ENCODE peak calls at places on chromosomes 7 and 10, in eight cellular contexts. U is stomach, I is K562, G is IMR-90, C is sigmoid colon, J is esophagus squamous epithelium, L is uterus, W is NB4. K is an unnamed sample.

GRCh38 chr7:126727930-126728331 is 524.8 kb downstream of the GRM8 start:
- DNase-seq in U (no peak), I (peak), G (no peak), C (no peak), J (no peak), L (no peak), W (peak), K (no peak)

GRCh38 chr7:81075150-81075549 is 156.3 kb upstream of the SEMA3C start:
- DNase-seq in U (no peak), I (no peak), G (peak), C (no peak), J (no peak), L (no peak), W (no peak), K (no peak)

GRCh38 chr7:135755351-135755753 is 6.7 kb upstream of the FAM180A start:
- DNase-seq in U (no peak), I (no peak), G (no peak), C (peak), J (no peak), L (peak), W (no peak), K (no peak)

GRCh38 chr10:87657370-87657769 is 2.3 kb upstream of the PAPSS2 start:
- DNase-seq in U (peak), I (no peak), G (peak), C (peak), J (no peak), L (peak), W (no peak), K (no peak)

GRCh38 chr10:94293344-94293743 is 69.4 kb downstream of the NOC3L start:
- DNase-seq in U (no peak), I (no peak), G (no peak), C (peak), J (no peak), L (peak), W (no peak), K (no peak)

GRCh38 chr7:2632717-2633537 is 1.1 kb downstream of the TTYH3 start:
- DNase-seq in U (peak), I (no peak), G (peak), C (peak), J (no peak), L (peak), W (peak), K (no peak)

GRCh38 chr7:53022893-53023292 is 12.5 kb upstream of the POM121L12 start:
- DNase-seq in U (no peak), I (no peak), G (no peak), C (no peak), J (no peak), L (no peak), W (no peak), K (no peak)

GRCh38 chr10:110269641-110270318 is 34.9 kb downstream of the SMNDC1 start:
- DNase-seq in U (peak), I (no peak), G (peak), C (no peak), J (no peak), L (no peak), W (no peak), K (no peak)

GRCh38 chr10:62690703-62691102 is 113.8 kb upstream of the ADO start:
- DNase-seq in U (no peak), I (no peak), G (no peak), C (no peak), J (no peak), L (no peak), W (peak), K (no peak)

GRCh38 chr7:43314379-43315158 is 202.1 kb downstream of the HECW1 start:
- DNase-seq in U (no peak), I (no peak), G (no peak), C (no peak), J (no peak), L (no peak), W (peak), K (peak)

GRCh38 chr7:105788356-105788755 is 88.0 kb downstream of the ATXN7L1 start:
- DNase-seq in U (no peak), I (no peak), G (no peak), C (no peak), J (no peak), L (no peak), W (no peak), K (no peak)

GRCh38 chr7:72272479-72272878 is 139.7 kb downstream of the CALN1 start:
- DNase-seq in U (no peak), I (no peak), G (no peak), C (no peak), J (no peak), L (no peak), W (no peak), K (no peak)

GRCh38 chr7:133255461-133255860 is 2.6 kb downstream of the EXOC4 start:
- DNase-seq in U (no peak), I (no peak), G (peak), C (no peak), J (no peak), L (no peak), W (peak), K (no peak)

GRCh38 chr7:133253522-133253882 is 624 bp downstream of the EXOC4 start:
- DNase-seq in U (no peak), I (peak), G (peak), C (no peak), J (no peak), L (no peak), W (peak), K (peak)

GRCh38 chr7:133248901-133249300 is 4.0 kb upstream of the EXOC4 start:
- DNase-seq in U (no peak), I (no peak), G (no peak), C (no peak), J (no peak), L (no peak), W (no peak), K (no peak)

GRCh38 chr7:133252506-133252857 is 396 bp upstream of the EXOC4 start:
- DNase-seq in U (no peak), I (no peak), G (no peak), C (no peak), J (no peak), L (no peak), W (no peak), K (no peak)

DNA sequence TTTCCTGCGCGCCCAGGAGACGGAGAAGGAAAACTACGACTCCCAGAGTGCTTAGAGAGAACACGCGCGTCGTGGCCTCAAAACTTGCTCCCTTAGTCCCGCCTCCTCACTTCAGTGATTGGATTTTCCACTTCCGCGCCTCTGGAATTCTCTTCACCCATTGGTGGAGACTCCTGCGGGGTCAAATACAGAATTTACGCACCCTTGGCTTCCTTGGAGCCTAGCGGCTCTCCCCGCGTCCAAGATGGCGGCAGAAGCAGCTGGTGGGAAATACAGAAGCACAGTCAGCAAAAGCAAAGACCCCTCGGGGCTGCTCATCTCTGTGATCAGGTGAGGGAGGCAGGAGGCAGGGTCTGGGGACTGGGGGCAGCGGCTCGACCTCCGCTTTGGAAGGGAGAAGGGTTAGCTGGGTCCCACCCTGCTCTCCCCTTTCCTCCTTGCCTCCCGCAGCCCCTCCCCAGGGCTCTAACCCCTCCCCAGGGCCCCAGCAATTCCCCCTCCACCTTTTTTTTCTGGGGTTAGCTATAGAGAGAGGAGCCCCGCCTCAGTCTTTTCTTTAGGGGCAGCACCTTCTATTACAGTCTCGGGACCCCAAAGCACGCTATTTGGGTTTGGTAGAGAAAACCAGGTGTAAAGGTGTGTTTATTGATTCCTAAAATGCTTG is at the start of gene EXOC4:
- DNase-seq in U (peak), I (peak), G (peak), C (peak), J (peak), L (peak), W (peak), K (peak)
- TF ChIP-seq POLR2A in U (no peak), I (peak), G (peak), C (no peak), J (peak), L (peak), W (peak), K (peak)

GRCh38 chr7:18489624-18490023 is 5.9 kb upstream of the HDAC9 start:
- DNase-seq in U (no peak), I (no peak), G (no peak), C (no peak), J (no peak), L (no peak), W (no peak), K (no peak)

GRCh38 chr7:18491871-18492270 is 3.7 kb upstream of the HDAC9 start:
- DNase-seq in U (no peak), I (no peak), G (no peak), C (no peak), J (no peak), L (no peak), W (peak), K (no peak)

GRCh38 chr7:18488047-18488446 is 7.5 kb upstream of the HDAC9 start:
- DNase-seq in U (no peak), I (no peak), G (no peak), C (no peak), J (no peak), L (no peak), W (no peak), K (no peak)
- TF ChIP-seq POLR2A in U (no peak), I (no peak), G (no peak), C (no peak), J (no peak), L (no peak), W (no peak), K (no peak)

GRCh38 chr7:23469150-23469960 is 936 bp downstream of the IGF2BP3 start:
- DNase-seq in U (no peak), I (peak), G (no peak), C (no peak), J (no peak), L (no peak), W (peak), K (peak)
- TF ChIP-seq POLR2A in U (no peak), I (peak), G (no peak), C (no peak), J (no peak), L (no peak), W (no peak), K (no peak)

GRCh38 chr7:34748244-34749039 is 90.4 kb downstream of the NPSR1 start:
- DNase-seq in U (peak), I (no peak), G (peak), C (no peak), J (no peak), L (peak), W (no peak), K (no peak)
- TF ChIP-seq POLR2A in U (no peak), I (no peak), G (no peak), C (no peak), J (no peak), L (no peak), W (no peak), K (no peak)

GRCh38 chr10:79286318-79286951 is 60.8 kb upstream of the PPIF start:
- DNase-seq in U (peak), I (peak), G (peak), C (peak), J (peak), L (peak), W (peak), K (peak)
- TF ChIP-seq POLR2A in U (no peak), I (no peak), G (no peak), C (no peak), J (peak), L (no peak), W (no peak), K (no peak)

GRCh38 chr10:45672201-45673073 is at the start of gene ZFAND4:
- DNase-seq in U (peak), I (peak), G (peak), C (peak), J (peak), L (peak), W (peak), K (peak)
- TF ChIP-seq POLR2A in U (no peak), I (no peak), G (peak), C (no peak), J (peak), L (peak), W (no peak), K (peak)

GRCh38 chr7:140926021-140926812 is 1.5 kb upstream of the BRAF start:
- DNase-seq in U (no peak), I (no peak), G (no peak), C (no peak), J (no peak), L (no peak), W (no peak), K (no peak)

GRCh38 chr7:140923358-140924006 is 1.2 kb downstream of the BRAF start:
- DNase-seq in U (no peak), I (peak), G (no peak), C (no peak), J (no peak), L (no peak), W (peak), K (peak)

GRCh38 chr7:140922741-140923345 is 1.9 kb downstream of the BRAF start:
- DNase-seq in U (no peak), I (no peak), G (no peak), C (no peak), J (no peak), L (no peak), W (no peak), K (peak)

GRCh38 chr7:140924019-140924820 is 509 bp downstream of the BRAF start:
- DNase-seq in U (peak), I (peak), G (peak), C (peak), J (peak), L (peak), W (peak), K (peak)

GRCh38 chr7:140924821-140925421 is at the start of gene BRAF:
- DNase-seq in U (peak), I (peak), G (peak), C (peak), J (peak), L (peak), W (peak), K (peak)
- TF ChIP-seq POLR2A in U (peak), I (peak), G (no peak), C (peak), J (peak), L (peak), W (peak), K (peak)

GRCh38 chr7:56062382-56062781 is 1.7 kb upstream of the SUMF2 start:
- DNase-seq in U (no peak), I (peak), G (peak), C (no peak), J (no peak), L (no peak), W (peak), K (peak)
- TF ChIP-seq POLR2A in U (no peak), I (no peak), G (no peak), C (no peak), J (no peak), L (no peak), W (no peak), K (no peak)

K was measured in erythroblast.